ENCODE peak calls at places on chromosomes 16 and 17, in eight cellular contexts. One of them, this sample, is unnamed.

GRCh38 chr17:48577330-48577945 is 712 bp downstream of the HOXB4 start:
- DNase-seq in hypothalamus: no peak
- DNase-seq in activated CD4-positive, alpha-beta T cell treated with anti-CD3 and anti-CD28 coated beads, Interleukin-2, amount 50 U/mL, for 24 hours: no peak
- DNase-seq in GDM1: no peak
- DNase-seq in A549: no peak
- DNase-seq in NCI-H1417: peak; percentile 44
- DNase-seq in NCI-H345: no peak
- DNase-seq in AG09309: no peak
- DNase-seq in this sample: no peak

GRCh38 chr16:30764086-30764485 is 2.0 kb downstream of the RNF40 start:
- DNase-seq in hypothalamus: no peak
- DNase-seq in activated CD4-positive, alpha-beta T cell treated with anti-CD3 and anti-CD28 coated beads, Interleukin-2, amount 50 U/mL, for 24 hours: no peak
- DNase-seq in GDM1: no peak
- DNase-seq in A549: no peak
- DNase-seq in NCI-H1417: no peak
- DNase-seq in NCI-H345: no peak
- DNase-seq in AG09309: no peak
- DNase-seq in this sample: no peak

GRCh38 chr16:89037261-89038152 is 56.1 kb upstream of the ACSF3 start:
- DNase-seq in hypothalamus: no peak
- DNase-seq in activated CD4-positive, alpha-beta T cell treated with anti-CD3 and anti-CD28 coated beads, Interleukin-2, amount 50 U/mL, for 24 hours: no peak
- DNase-seq in GDM1: peak; percentile 8
- DNase-seq in A549: peak; percentile 38
- DNase-seq in NCI-H1417: no peak
- DNase-seq in NCI-H345: no peak
- DNase-seq in AG09309: no peak
- DNase-seq in this sample: no peak

GRCh38 chr17:45172541-45173286 is 11.0 kb downstream of the HEXIM2 start:
- DNase-seq in hypothalamus: peak; percentile 83
- DNase-seq in activated CD4-positive, alpha-beta T cell treated with anti-CD3 and anti-CD28 coated beads, Interleukin-2, amount 50 U/mL, for 24 hours: peak; percentile 19
- DNase-seq in GDM1: peak; percentile 69
- DNase-seq in A549: peak; percentile 99
- DNase-seq in NCI-H1417: peak; percentile 65
- DNase-seq in NCI-H345: no peak
- DNase-seq in AG09309: no peak
- DNase-seq in this sample: peak; percentile 72

GRCh38 chr16:48556913-48557351 is 53.0 kb downstream of the N4BP1 start:
- DNase-seq in hypothalamus: no peak
- DNase-seq in activated CD4-positive, alpha-beta T cell treated with anti-CD3 and anti-CD28 coated beads, Interleukin-2, amount 50 U/mL, for 24 hours: no peak
- DNase-seq in GDM1: no peak
- DNase-seq in A549: no peak
- DNase-seq in NCI-H1417: no peak
- DNase-seq in NCI-H345: no peak
- DNase-seq in AG09309: peak; percentile 23
- DNase-seq in this sample: no peak

GRCh38 chr16:11978080-11978479 is 1.5 kb downstream of the SNX29 start:
- DNase-seq in hypothalamus: no peak
- DNase-seq in activated CD4-positive, alpha-beta T cell treated with anti-CD3 and anti-CD28 coated beads, Interleukin-2, amount 50 U/mL, for 24 hours: no peak
- DNase-seq in GDM1: no peak
- DNase-seq in A549: no peak
- DNase-seq in NCI-H1417: no peak
- DNase-seq in NCI-H345: no peak
- DNase-seq in AG09309: no peak
- DNase-seq in this sample: no peak

GRCh38 chr17:61410555-61411089 is 11.0 kb downstream of the TBX2 start:
- DNase-seq in hypothalamus: peak; percentile 52
- DNase-seq in activated CD4-positive, alpha-beta T cell treated with anti-CD3 and anti-CD28 coated beads, Interleukin-2, amount 50 U/mL, for 24 hours: no peak
- DNase-seq in GDM1: no peak
- DNase-seq in A549: peak; percentile 60
- DNase-seq in NCI-H1417: no peak
- DNase-seq in NCI-H345: no peak
- DNase-seq in AG09309: no peak
- DNase-seq in this sample: no peak

GRCh38 chr16:58418601-58419000 is 26.3 kb downstream of the GINS3 start:
- DNase-seq in hypothalamus: no peak
- DNase-seq in activated CD4-positive, alpha-beta T cell treated with anti-CD3 and anti-CD28 coated beads, Interleukin-2, amount 50 U/mL, for 24 hours: no peak
- DNase-seq in GDM1: no peak
- DNase-seq in A549: no peak
- DNase-seq in NCI-H1417: no peak
- DNase-seq in NCI-H345: no peak
- DNase-seq in AG09309: no peak
- DNase-seq in this sample: no peak

GRCh38 chr17:48500435-48501426 is 30.1 kb downstream of the HOXB1 start:
- DNase-seq in hypothalamus: no peak
- DNase-seq in activated CD4-positive, alpha-beta T cell treated with anti-CD3 and anti-CD28 coated beads, Interleukin-2, amount 50 U/mL, for 24 hours: no peak
- DNase-seq in GDM1: no peak
- DNase-seq in A549: peak; percentile 53
- DNase-seq in NCI-H1417: peak; percentile 61
- DNase-seq in NCI-H345: peak; percentile 22
- DNase-seq in AG09309: no peak
- DNase-seq in this sample: no peak

GRCh38 chr16:17470002-17470870 is 524 bp downstream of the XYLT1 start:
- DNase-seq in hypothalamus: no peak
- DNase-seq in activated CD4-positive, alpha-beta T cell treated with anti-CD3 and anti-CD28 coated beads, Interleukin-2, amount 50 U/mL, for 24 hours: no peak
- DNase-seq in GDM1: no peak
- DNase-seq in A549: no peak
- DNase-seq in NCI-H1417: peak; percentile 56
- DNase-seq in NCI-H345: peak; percentile 29
- DNase-seq in AG09309: no peak
- DNase-seq in this sample: no peak

GRCh38 chr17:29717817-29718216 is 95.1 kb upstream of the CORO6 start:
- DNase-seq in hypothalamus: no peak
- DNase-seq in activated CD4-positive, alpha-beta T cell treated with anti-CD3 and anti-CD28 coated beads, Interleukin-2, amount 50 U/mL, for 24 hours: no peak
- DNase-seq in GDM1: no peak
- DNase-seq in A549: no peak
- DNase-seq in NCI-H1417: no peak
- DNase-seq in NCI-H345: no peak
- DNase-seq in AG09309: no peak
- DNase-seq in this sample: no peak

GRCh38 chr17:68624381-68624780 is 23.2 kb upstream of the FAM20A start:
- DNase-seq in hypothalamus: no peak
- DNase-seq in activated CD4-positive, alpha-beta T cell treated with anti-CD3 and anti-CD28 coated beads, Interleukin-2, amount 50 U/mL, for 24 hours: no peak
- DNase-seq in GDM1: no peak
- DNase-seq in A549: no peak
- DNase-seq in NCI-H1417: no peak
- DNase-seq in NCI-H345: no peak
- DNase-seq in AG09309: no peak
- DNase-seq in this sample: no peak

GRCh38 chr16:27712251-27712711 is 162.3 kb downstream of the KATNIP start:
- DNase-seq in hypothalamus: peak; percentile 21
- DNase-seq in activated CD4-positive, alpha-beta T cell treated with anti-CD3 and anti-CD28 coated beads, Interleukin-2, amount 50 U/mL, for 24 hours: no peak
- DNase-seq in GDM1: no peak
- DNase-seq in A549: no peak
- DNase-seq in NCI-H1417: no peak
- DNase-seq in NCI-H345: no peak
- DNase-seq in AG09309: no peak
- DNase-seq in this sample: peak; percentile 30

GRCh38 chr17:55601874-55602364 is 90.7 kb upstream of the SMIM36 start:
- DNase-seq in hypothalamus: no peak
- DNase-seq in activated CD4-positive, alpha-beta T cell treated with anti-CD3 and anti-CD28 coated beads, Interleukin-2, amount 50 U/mL, for 24 hours: no peak
- DNase-seq in GDM1: peak; percentile 21
- DNase-seq in A549: peak; percentile 60
- DNase-seq in NCI-H1417: peak; percentile 10
- DNase-seq in NCI-H345: no peak
- DNase-seq in AG09309: no peak
- DNase-seq in this sample: no peak

GRCh38 chr16:46801428-46802049 is 29.4 kb downstream of the C16orf87 start:
- DNase-seq in hypothalamus: no peak
- DNase-seq in activated CD4-positive, alpha-beta T cell treated with anti-CD3 and anti-CD28 coated beads, Interleukin-2, amount 50 U/mL, for 24 hours: no peak
- DNase-seq in GDM1: no peak
- DNase-seq in A549: peak; percentile 37
- DNase-seq in NCI-H1417: peak; percentile 59
- DNase-seq in NCI-H345: peak; percentile 28
- DNase-seq in AG09309: no peak
- DNase-seq in this sample: no peak

GRCh38 chr16:700684-701584 is 4.7 kb downstream of the FBXL16 start:
- DNase-seq in hypothalamus: no peak
- DNase-seq in activated CD4-positive, alpha-beta T cell treated with anti-CD3 and anti-CD28 coated beads, Interleukin-2, amount 50 U/mL, for 24 hours: no peak
- DNase-seq in GDM1: no peak
- DNase-seq in A549: no peak
- DNase-seq in NCI-H1417: no peak
- DNase-seq in NCI-H345: no peak
- DNase-seq in AG09309: no peak
- DNase-seq in this sample: no peak

GRCh38 chr16:70561623-70562022 is 38.0 kb downstream of the SF3B3 start:
- DNase-seq in hypothalamus: no peak
- DNase-seq in activated CD4-positive, alpha-beta T cell treated with anti-CD3 and anti-CD28 coated beads, Interleukin-2, amount 50 U/mL, for 24 hours: no peak
- DNase-seq in GDM1: no peak
- DNase-seq in A549: no peak
- DNase-seq in NCI-H1417: no peak
- DNase-seq in NCI-H345: no peak
- DNase-seq in AG09309: no peak
- DNase-seq in this sample: no peak

GRCh38 chr17:78529251-78529650 is 47.9 kb downstream of the DNAH17 start:
- DNase-seq in hypothalamus: no peak
- DNase-seq in activated CD4-positive, alpha-beta T cell treated with anti-CD3 and anti-CD28 coated beads, Interleukin-2, amount 50 U/mL, for 24 hours: no peak
- DNase-seq in GDM1: no peak
- DNase-seq in A549: no peak
- DNase-seq in NCI-H1417: no peak
- DNase-seq in NCI-H345: no peak
- DNase-seq in AG09309: no peak
- DNase-seq in this sample: no peak

This sample was measured in caudate nucleus.